ENCODE peak calls at places on chromosomes 3 and 15, in eight cellular contexts. J is neural progenitor cell, M is esophagus muscularis mucosa, R is transverse colon, O is GM23248, I is A549, V is IMR-90, U is tibial artery. S is an unnamed sample.

GRCh38 chr3:42023380-42023779 is 61.5 kb upstream of the ULK4 start:
- DNase-seq in J (no peak), M (no peak), R (no peak), O (no peak), I (no peak), V (no peak), U (no peak), S (peak; percentile 46)

GRCh38 chr3:55615039-55615693 is 128.1 kb upstream of the WNT5A start:
- DNase-seq in J (no peak), M (no peak), R (no peak), O (no peak), I (no peak), V (peak; percentile 41), U (no peak), S (no peak)

GRCh38 chr3:14761121-14761672 is 57.6 kb upstream of the FGD5 start:
- DNase-seq in J (no peak), M (no peak), R (no peak), O (no peak), I (no peak), V (no peak), U (no peak), S (no peak)

GRCh38 chr3:94076055-94076454 is 13.2 kb downstream of the NSUN3 start:
- DNase-seq in J (no peak), M (no peak), R (no peak), O (peak; percentile 62), I (no peak), V (peak; percentile 68), U (no peak), S (no peak)

GRCh38 chr15:57797145-57797544 is 90.6 kb downstream of the POLR2M start:
- DNase-seq in J (no peak), M (no peak), R (no peak), O (no peak), I (no peak), V (no peak), U (no peak), S (no peak)

GRCh38 chr3:17032407-17033034 is 147.8 kb downstream of the PLCL2 start:
- DNase-seq in J (peak; percentile 46), M (no peak), R (no peak), O (peak; percentile 52), I (peak; percentile 53), V (peak; percentile 36), U (no peak), S (no peak)

GRCh38 chr3:68256635-68257034 is 602.2 kb upstream of the SUCLG2 start:
- DNase-seq in J (peak; percentile 48), M (no peak), R (no peak), O (no peak), I (peak; percentile 5), V (no peak), U (no peak), S (no peak)

GRCh38 chr3:85572426-85572825 is 613.6 kb downstream of the CADM2 start:
- DNase-seq in J (no peak), M (no peak), R (no peak), O (no peak), I (no peak), V (no peak), U (no peak), S (no peak)

GRCh38 chr15:69305204-69305931 is 6.7 kb downstream of the PAQR5 start:
- DNase-seq in J (no peak), M (no peak), R (peak; percentile 67), O (peak; percentile 95), I (peak; percentile 99), V (peak; percentile 96), U (no peak), S (no peak)

GRCh38 chr15:63372753-63373152 is 8.9 kb downstream of the CA12 start:
- DNase-seq in J (no peak), M (no peak), R (no peak), O (peak; percentile 88), I (no peak), V (peak; percentile 37), U (no peak), S (no peak)

GRCh38 chr3:109195812-109196211 is 59.3 kb downstream of the C3orf85 start:
- DNase-seq in J (no peak), M (no peak), R (no peak), O (no peak), I (peak; percentile 13), V (no peak), U (no peak), S (no peak)

GRCh38 chr3:28348286-28348636 is 260 bp upstream of the ZCWPW2 start:
- DNase-seq in J (no peak), M (peak; percentile 98), R (no peak), O (peak; percentile 98), I (no peak), V (peak; percentile 89), U (peak; percentile 93), S (peak; percentile 95)

GRCh38 chr3:39000008-39000450 is 51.7 kb downstream of the SCN11A start:
- DNase-seq in J (peak; percentile 79), M (peak; percentile 42), R (no peak), O (peak; percentile 83), I (peak; percentile 74), V (peak; percentile 79), U (no peak), S (no peak)

GRCh38 chr3:157429703-157430102 is 6.9 kb upstream of the PTX3 start:
- DNase-seq in J (no peak), M (no peak), R (no peak), O (peak; percentile 71), I (no peak), V (peak; percentile 51), U (no peak), S (no peak)

GRCh38 chr15:76429661-76430060 is 93.1 kb downstream of the ISL2 start:
- DNase-seq in J (peak; percentile 48), M (no peak), R (no peak), O (no peak), I (no peak), V (no peak), U (no peak), S (no peak)

GRCh38 chr3:100438623-100438974 is 37.3 kb downstream of the LNP1 start:
- DNase-seq in J (no peak), M (no peak), R (no peak), O (no peak), I (no peak), V (peak; percentile 10), U (no peak), S (no peak)

GRCh38 chr3:122992628-122993570 is 34.7 kb downstream of the SEMA5B start:
- DNase-seq in J (peak; percentile 60), M (no peak), R (no peak), O (peak; percentile 48), I (no peak), V (no peak), U (peak; percentile 68), S (no peak)

GRCh38 chr3:37224879-37225278 is 50.5 kb upstream of the LRRFIP2 start:
- DNase-seq in J (no peak), M (no peak), R (no peak), O (no peak), I (no peak), V (no peak), U (no peak), S (no peak)

GRCh38 chr3:37223084-37223975 is 48.9 kb upstream of the LRRFIP2 start:
- DNase-seq in J (no peak), M (no peak), R (no peak), O (no peak), I (peak; percentile 71), V (peak; percentile 43), U (no peak), S (no peak)

GRCh38 chr3:37227870-37228549 is 53.6 kb upstream of the LRRFIP2 start:
- DNase-seq in J (no peak), M (no peak), R (no peak), O (no peak), I (no peak), V (no peak), U (no peak), S (no peak)

GRCh38 chr3:37228734-37229133 is 54.4 kb upstream of the LRRFIP2 start:
- DNase-seq in J (no peak), M (no peak), R (no peak), O (no peak), I (no peak), V (no peak), U (no peak), S (no peak)

GRCh38 chr3:37225481-37225880 is 51.1 kb upstream of the LRRFIP2 start:
- DNase-seq in J (no peak), M (no peak), R (no peak), O (no peak), I (no peak), V (no peak), U (no peak), S (no peak)
- H3K4me1 ChIP-seq in J (no peaks in the 10 kb centered on the region), M (no peaks in the 10 kb centered on the region), R (no peaks in the 10 kb centered on the region), O (peaks cover 9% of the 10 kb centered on the region), I (peaks cover 53% of the 10 kb centered on the region), V (peaks cover 6% of the 10 kb centered on the region), U (no peaks in the 10 kb centered on the region), S (no peaks in the 10 kb centered on the region)

DNA sequence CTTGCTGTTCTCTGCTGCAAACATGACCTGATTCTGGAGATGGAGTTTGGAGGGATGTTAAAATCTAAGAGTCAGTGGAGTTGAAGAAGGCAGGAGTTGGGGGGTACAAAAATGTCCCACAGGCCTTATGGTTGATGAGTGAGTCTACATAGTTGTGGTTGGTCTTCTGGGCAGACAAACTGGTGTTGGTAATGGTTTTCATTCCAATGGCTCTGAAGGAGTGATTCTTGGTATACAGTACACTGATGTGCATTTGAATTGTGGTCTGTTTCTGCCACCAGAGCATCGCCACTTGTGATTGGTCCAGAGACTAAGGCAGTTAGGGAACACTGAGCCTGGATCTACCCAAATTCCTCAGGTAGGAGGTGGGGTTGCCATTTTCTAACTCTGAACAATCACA is 514.1 kb upstream of the CFAP20DC start:
- DNase-seq in J (no peak), M (no peak), R (no peak), O (peak; percentile 57), I (no peak), V (no peak), U (no peak), S (no peak)
- H3K4me1 ChIP-seq in J (peaks cover 6% of the 10 kb centered on the region), M (no peaks in the 10 kb centered on the region), R (no peaks in the 10 kb centered on the region), O (peaks cover 30% of the 10 kb centered on the region), I (peaks cover 12% of the 10 kb centered on the region), V (peaks cover 13% of the 10 kb centered on the region), U (no peaks in the 10 kb centered on the region), S (no peaks in the 10 kb centered on the region)

DNA sequence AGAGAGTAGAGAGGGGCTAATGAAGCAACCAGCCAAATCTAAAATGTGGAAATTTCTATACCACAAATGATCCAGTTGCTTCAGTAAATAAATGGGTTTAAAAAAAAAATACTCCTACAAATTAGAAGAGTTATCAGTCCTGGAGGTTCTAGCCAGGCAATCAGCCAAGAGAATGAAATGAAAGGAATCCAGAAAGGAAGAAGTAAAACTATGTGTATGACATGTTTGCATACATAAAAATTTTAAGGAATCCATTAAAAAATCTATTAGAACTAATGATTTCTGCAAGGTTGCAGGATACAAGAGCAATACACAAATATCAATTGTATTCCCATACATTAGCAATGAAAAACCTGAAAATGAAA is 9.6 kb downstream of the MESP2 start:
- DNase-seq in J (no peak), M (no peak), R (no peak), O (peak; percentile 35), I (no peak), V (peak; percentile 61), U (no peak), S (no peak)
- H3K4me1 ChIP-seq in J (no peaks in the 10 kb centered on the region), M (no peaks in the 10 kb centered on the region), R (peaks cover 30% of the 10 kb centered on the region), O (peaks cover 37% of the 10 kb centered on the region), I (peaks cover 36% of the 10 kb centered on the region), V (peaks cover 10% of the 10 kb centered on the region), U (no peaks in the 10 kb centered on the region), S (no peaks in the 10 kb centered on the region)

GRCh38 chr3:11306815-11307589 is 34.8 kb downstream of the ATG7 start:
- DNase-seq in J (no peak), M (no peak), R (no peak), O (no peak), I (no peak), V (peak; percentile 49), U (peak; percentile 30), S (no peak)
- H3K4me1 ChIP-seq in J (no peaks in the 10 kb centered on the region), M (no peaks in the 10 kb centered on the region), R (no peaks in the 10 kb centered on the region), O (peaks cover 8% of the 10 kb centered on the region), I (peaks cover 12% of the 10 kb centered on the region), V (peaks cover 3% of the 10 kb centered on the region), U (no peaks in the 10 kb centered on the region), S (peaks cover 24% of the 10 kb centered on the region)

GRCh38 chr15:88400069-88400468 is 67.1 kb downstream of the MRPL46 start:
- DNase-seq in J (no peak), M (no peak), R (no peak), O (no peak), I (no peak), V (no peak), U (no peak), S (no peak)
- H3K4me1 ChIP-seq in J (peaks cover 38% of the 10 kb centered on the region), M (peaks cover 11% of the 10 kb centered on the region), R (no peaks in the 10 kb centered on the region), O (peaks cover 3% of the 10 kb centered on the region), I (peaks cover 47% of the 10 kb centered on the region), V (no peaks in the 10 kb centered on the region), U (no peaks in the 10 kb centered on the region), S (no peaks in the 10 kb centered on the region)

S was measured in right atrium auricular region.